ENCODE peak calls at places on chromosomes 11 and 22, in seven cellular contexts. One of them, this sample, is unnamed.
A peak's percentile ranks its signal among the peaks of the same experiment; 100 is the strongest.

GRCh38 chr11:130070829-130071205 is 1.1 kb downstream of the APLP2 start:
- DNase-seq in brain microvascular endothelial cell: no peak
- DNase-seq in body of pancreas: peak; percentile 25
- DNase-seq in OCI-LY7: peak; percentile 48
- DNase-seq in A549: peak; percentile 4
- DNase-seq in psoas muscle: no peak
- DNase-seq in thoracic aorta: no peak
- DNase-seq in this sample: no peak

GRCh38 chr11:58567889-58568512 is 7.7 kb downstream of the LPXN start:
- DNase-seq in brain microvascular endothelial cell: peak; percentile 66
- DNase-seq in body of pancreas: peak; percentile 55
- DNase-seq in OCI-LY7: peak; percentile 82
- DNase-seq in A549: peak; percentile 44
- DNase-seq in psoas muscle: peak; percentile 63
- DNase-seq in thoracic aorta: no peak
- DNase-seq in this sample: no peak

GRCh38 chr22:47797546-47797945 is 1035.1 kb downstream of the TBC1D22A start:
- DNase-seq in brain microvascular endothelial cell: no peak
- DNase-seq in body of pancreas: no peak
- DNase-seq in OCI-LY7: no peak
- DNase-seq in A549: no peak
- DNase-seq in psoas muscle: no peak
- DNase-seq in thoracic aorta: no peak
- DNase-seq in this sample: no peak

GRCh38 chr11:25119416-25119815 is 622.6 kb downstream of the LUZP2 start:
- DNase-seq in brain microvascular endothelial cell: no peak
- DNase-seq in body of pancreas: no peak
- DNase-seq in OCI-LY7: no peak
- DNase-seq in A549: no peak
- DNase-seq in psoas muscle: no peak
- DNase-seq in thoracic aorta: no peak
- DNase-seq in this sample: no peak

GRCh38 chr11:86497310-86497709 is 122.6 kb downstream of the CCDC81 start:
- DNase-seq in brain microvascular endothelial cell: peak; percentile 59
- DNase-seq in body of pancreas: no peak
- DNase-seq in OCI-LY7: no peak
- DNase-seq in A549: no peak
- DNase-seq in psoas muscle: no peak
- DNase-seq in thoracic aorta: no peak
- DNase-seq in this sample: no peak

GRCh38 chr11:73661035-73661628 is 14.8 kb downstream of the PLEKHB1 start:
- DNase-seq in brain microvascular endothelial cell: peak; percentile 82
- DNase-seq in body of pancreas: peak; percentile 86
- DNase-seq in OCI-LY7: peak; percentile 73
- DNase-seq in A549: peak; percentile 99
- DNase-seq in psoas muscle: peak; percentile 95
- DNase-seq in thoracic aorta: peak; percentile 49
- DNase-seq in this sample: peak; percentile 95

GRCh38 chr11:9747816-9748215 is 83.9 kb downstream of the SWAP70 start:
- DNase-seq in brain microvascular endothelial cell: no peak
- DNase-seq in body of pancreas: no peak
- DNase-seq in OCI-LY7: peak; percentile 41
- DNase-seq in A549: no peak
- DNase-seq in psoas muscle: no peak
- DNase-seq in thoracic aorta: no peak
- DNase-seq in this sample: no peak

GRCh38 chr11:68651208-68651984 is 32.9 kb upstream of the GAL start:
- DNase-seq in brain microvascular endothelial cell: peak; percentile 7
- DNase-seq in body of pancreas: no peak
- DNase-seq in OCI-LY7: no peak
- DNase-seq in A549: no peak
- DNase-seq in psoas muscle: peak; percentile 45
- DNase-seq in thoracic aorta: no peak
- DNase-seq in this sample: no peak

GRCh38 chr11:12800032-12800671 is 125.9 kb downstream of the TEAD1 start:
- DNase-seq in brain microvascular endothelial cell: peak; percentile 85
- DNase-seq in body of pancreas: peak; percentile 85
- DNase-seq in OCI-LY7: no peak
- DNase-seq in A549: peak; percentile 80
- DNase-seq in psoas muscle: no peak
- DNase-seq in thoracic aorta: no peak
- DNase-seq in this sample: no peak

GRCh38 chr11:84438565-84438964 is 1152.4 kb upstream of the CCDC90B start:
- DNase-seq in brain microvascular endothelial cell: no peak
- DNase-seq in body of pancreas: no peak
- DNase-seq in OCI-LY7: no peak
- DNase-seq in A549: no peak
- DNase-seq in psoas muscle: no peak
- DNase-seq in thoracic aorta: no peak
- DNase-seq in this sample: no peak

GRCh38 chr11:115775846-115776245 is 271.6 kb upstream of the CADM1 start:
- DNase-seq in brain microvascular endothelial cell: no peak
- DNase-seq in body of pancreas: no peak
- DNase-seq in OCI-LY7: no peak
- DNase-seq in A549: no peak
- DNase-seq in psoas muscle: no peak
- DNase-seq in thoracic aorta: no peak
- DNase-seq in this sample: no peak

GRCh38 chr11:44387825-44388224 is 77.9 kb upstream of the ALX4 start:
- DNase-seq in brain microvascular endothelial cell: no peak
- DNase-seq in body of pancreas: no peak
- DNase-seq in OCI-LY7: no peak
- DNase-seq in A549: no peak
- DNase-seq in psoas muscle: no peak
- DNase-seq in thoracic aorta: no peak
- DNase-seq in this sample: no peak

GRCh38 chr11:73234403-73235181 is 16.5 kb downstream of the P2RY2 start:
- DNase-seq in brain microvascular endothelial cell: no peak
- DNase-seq in body of pancreas: no peak
- DNase-seq in OCI-LY7: no peak
- DNase-seq in A549: no peak
- DNase-seq in psoas muscle: peak; percentile 70
- DNase-seq in thoracic aorta: no peak
- DNase-seq in this sample: no peak

GRCh38 chr22:44917372-44918165 is 92.2 kb downstream of the PHF21B start:
- DNase-seq in brain microvascular endothelial cell: no peak
- DNase-seq in body of pancreas: no peak
- DNase-seq in OCI-LY7: no peak
- DNase-seq in A549: no peak
- DNase-seq in psoas muscle: no peak
- DNase-seq in thoracic aorta: no peak
- DNase-seq in this sample: no peak

GRCh38 chr11:87666730-87667129 is 508.5 kb downstream of the RAB38 start:
- DNase-seq in brain microvascular endothelial cell: no peak
- DNase-seq in body of pancreas: no peak
- DNase-seq in OCI-LY7: no peak
- DNase-seq in A549: no peak
- DNase-seq in psoas muscle: no peak
- DNase-seq in thoracic aorta: no peak
- DNase-seq in this sample: no peak

GRCh38 chr11:128904303-128904871 is 13.2 kb downstream of the KCNJ5 start:
- DNase-seq in brain microvascular endothelial cell: no peak
- DNase-seq in body of pancreas: no peak
- DNase-seq in OCI-LY7: no peak
- DNase-seq in A549: no peak
- DNase-seq in psoas muscle: no peak
- DNase-seq in thoracic aorta: no peak
- DNase-seq in this sample: no peak

GRCh38 chr11:128904872-128905344 is 13.8 kb downstream of the KCNJ5 start:
- DNase-seq in brain microvascular endothelial cell: no peak
- DNase-seq in body of pancreas: peak; percentile 58
- DNase-seq in OCI-LY7: no peak
- DNase-seq in A549: peak; percentile 50
- DNase-seq in psoas muscle: peak; percentile 68
- DNase-seq in thoracic aorta: no peak
- DNase-seq in this sample: no peak

GRCh38 chr11:128905345-128906184 is 14.4 kb downstream of the KCNJ5 start:
- DNase-seq in brain microvascular endothelial cell: no peak
- DNase-seq in body of pancreas: peak; percentile 64
- DNase-seq in OCI-LY7: no peak
- DNase-seq in A549: peak; percentile 80
- DNase-seq in psoas muscle: no peak
- DNase-seq in thoracic aorta: no peak
- DNase-seq in this sample: no peak

GRCh38 chr11:128908391-128909246 is 17.5 kb downstream of the KCNJ5 start:
- DNase-seq in brain microvascular endothelial cell: peak; percentile 42
- DNase-seq in body of pancreas: peak; percentile 81
- DNase-seq in OCI-LY7: no peak
- DNase-seq in A549: peak; percentile 27
- DNase-seq in psoas muscle: peak; percentile 83
- DNase-seq in thoracic aorta: peak; percentile 61
- DNase-seq in this sample: no peak

GRCh38 chr11:128906185-128907065 is 15.3 kb downstream of the KCNJ5 start:
- DNase-seq in brain microvascular endothelial cell: no peak
- DNase-seq in body of pancreas: peak; percentile 50
- DNase-seq in OCI-LY7: no peak
- DNase-seq in A549: no peak
- DNase-seq in psoas muscle: no peak
- DNase-seq in thoracic aorta: no peak
- DNase-seq in this sample: no peak
- H3K27ac ChIP-seq in brain microvascular endothelial cell: no peak overlapping the region
- H3K27ac ChIP-seq in body of pancreas: peak overlapping the region; percentile 76
- H3K27ac ChIP-seq in OCI-LY7: no peak overlapping the region
- H3K27ac ChIP-seq in A549: no peak overlapping the region
- H3K27ac ChIP-seq in psoas muscle: no peak overlapping the region
- H3K27ac ChIP-seq in thoracic aorta: no peak overlapping the region
- H3K27ac ChIP-seq in this sample: no peak overlapping the region

GRCh38 chr11:65932558-65932919 is 12.7 kb upstream of the TSGA10IP start:
- DNase-seq in brain microvascular endothelial cell: peak; percentile 24
- DNase-seq in body of pancreas: no peak
- DNase-seq in OCI-LY7: peak; percentile 22
- DNase-seq in A549: peak; percentile 50
- DNase-seq in psoas muscle: no peak
- DNase-seq in thoracic aorta: no peak
- DNase-seq in this sample: no peak

GRCh38 chr11:65927904-65928397 is 8.7 kb downstream of the DRAP1 start:
- DNase-seq in brain microvascular endothelial cell: no peak
- DNase-seq in body of pancreas: peak; percentile 52
- DNase-seq in OCI-LY7: peak; percentile 46
- DNase-seq in A549: no peak
- DNase-seq in psoas muscle: no peak
- DNase-seq in thoracic aorta: no peak
- DNase-seq in this sample: no peak

GRCh38 chr11:65925397-65925796 is 6.2 kb downstream of the DRAP1 start:
- DNase-seq in brain microvascular endothelial cell: no peak
- DNase-seq in body of pancreas: no peak
- DNase-seq in OCI-LY7: no peak
- DNase-seq in A549: no peak
- DNase-seq in psoas muscle: no peak
- DNase-seq in thoracic aorta: no peak
- DNase-seq in this sample: no peak

GRCh38 chr11:65931773-65932557 is 12.7 kb downstream of the DRAP1 start:
- DNase-seq in brain microvascular endothelial cell: no peak
- DNase-seq in body of pancreas: no peak
- DNase-seq in OCI-LY7: no peak
- DNase-seq in A549: no peak
- DNase-seq in psoas muscle: no peak
- DNase-seq in thoracic aorta: no peak
- DNase-seq in this sample: no peak

GRCh38 chr11:65928667-65929066 is 9.4 kb downstream of the DRAP1 start:
- DNase-seq in brain microvascular endothelial cell: no peak
- DNase-seq in body of pancreas: no peak
- DNase-seq in OCI-LY7: peak; percentile 16
- DNase-seq in A549: no peak
- DNase-seq in psoas muscle: no peak
- DNase-seq in thoracic aorta: no peak
- DNase-seq in this sample: no peak
- H3K27ac ChIP-seq in brain microvascular endothelial cell: no peak overlapping the region
- H3K27ac ChIP-seq in body of pancreas: no peak overlapping the region
- H3K27ac ChIP-seq in OCI-LY7: no peak overlapping the region
- H3K27ac ChIP-seq in A549: no peak overlapping the region
- H3K27ac ChIP-seq in psoas muscle: no peak overlapping the region
- H3K27ac ChIP-seq in thoracic aorta: no peak overlapping the region
- H3K27ac ChIP-seq in this sample: no peak overlapping the region

DNA sequence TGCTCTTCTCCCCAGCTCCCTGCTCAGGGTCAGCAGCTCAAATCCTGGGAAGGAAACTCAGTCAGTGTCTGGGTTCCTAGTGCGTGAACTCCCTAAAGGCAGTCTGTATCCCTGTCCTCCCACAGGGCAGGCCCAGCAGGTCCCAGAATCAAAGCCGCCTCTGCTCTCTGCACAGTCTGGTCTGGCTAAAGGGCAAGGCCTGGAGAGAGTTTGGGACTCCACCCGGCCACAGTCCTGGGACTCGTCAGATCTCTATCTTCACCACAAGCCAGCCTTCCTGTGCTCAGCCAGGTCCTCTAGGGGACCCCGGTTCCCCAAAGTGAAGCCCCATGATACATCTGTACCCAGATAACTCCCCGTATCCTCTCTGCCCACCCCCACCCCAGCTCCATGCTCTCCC is 56.2 kb upstream of the CSNK2A3 start:
- DNase-seq in brain microvascular endothelial cell: no peak
- DNase-seq in body of pancreas: no peak
- DNase-seq in OCI-LY7: no peak
- DNase-seq in A549: no peak
- DNase-seq in psoas muscle: no peak
- DNase-seq in thoracic aorta: no peak
- DNase-seq in this sample: no peak
- H3K27ac ChIP-seq in brain microvascular endothelial cell: no peak overlapping the region
- H3K27ac ChIP-seq in body of pancreas: no peak overlapping the region
- H3K27ac ChIP-seq in OCI-LY7: no peak overlapping the region
- H3K27ac ChIP-seq in A549: no peak overlapping the region
- H3K27ac ChIP-seq in psoas muscle: no peak overlapping the region
- H3K27ac ChIP-seq in thoracic aorta: no peak overlapping the region
- H3K27ac ChIP-seq in this sample: no peak overlapping the region

GRCh38 chr22:23580586-23581251 is 629 bp upstream of the IGLL1 start:
- DNase-seq in brain microvascular endothelial cell: no peak
- DNase-seq in body of pancreas: no peak
- DNase-seq in OCI-LY7: no peak
- DNase-seq in A549: no peak
- DNase-seq in psoas muscle: no peak
- DNase-seq in thoracic aorta: no peak
- DNase-seq in this sample: no peak

GRCh38 chr22:23583153-23583552 is 3.1 kb upstream of the IGLL1 start:
- DNase-seq in brain microvascular endothelial cell: no peak
- DNase-seq in body of pancreas: no peak
- DNase-seq in OCI-LY7: no peak
- DNase-seq in A549: no peak
- DNase-seq in psoas muscle: no peak
- DNase-seq in thoracic aorta: no peak
- DNase-seq in this sample: no peak

GRCh38 chr22:23579280-23579679 is 810 bp downstream of the IGLL1 start:
- DNase-seq in brain microvascular endothelial cell: no peak
- DNase-seq in body of pancreas: no peak
- DNase-seq in OCI-LY7: no peak
- DNase-seq in A549: no peak
- DNase-seq in psoas muscle: no peak
- DNase-seq in thoracic aorta: no peak
- DNase-seq in this sample: no peak

GRCh38 chr22:23579870-23580585 is at the start of gene IGLL1:
- DNase-seq in brain microvascular endothelial cell: no peak
- DNase-seq in body of pancreas: no peak
- DNase-seq in OCI-LY7: no peak
- DNase-seq in A549: no peak
- DNase-seq in psoas muscle: no peak
- DNase-seq in thoracic aorta: no peak
- DNase-seq in this sample: no peak

DNA sequence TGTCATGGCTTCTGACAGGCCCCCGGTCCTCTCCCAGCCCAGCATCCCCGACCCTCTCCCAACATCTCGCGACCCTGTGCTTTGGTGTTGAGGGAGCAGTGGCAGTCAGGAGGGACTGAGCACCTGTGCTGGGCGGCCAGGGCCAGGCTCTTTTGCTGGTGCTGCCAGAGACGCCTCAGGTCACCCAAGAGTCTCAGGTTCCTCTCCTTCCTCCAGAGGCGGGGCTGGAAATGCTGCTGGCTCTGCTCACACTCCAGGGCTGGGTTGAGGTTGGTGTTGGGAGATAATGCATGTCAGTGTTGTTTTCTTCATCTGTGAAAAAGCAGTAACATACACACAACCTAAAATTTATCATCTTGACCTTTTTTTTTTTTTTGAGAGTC is 1.2 kb upstream of the IGLL1 start:
- DNase-seq in brain microvascular endothelial cell: no peak
- DNase-seq in body of pancreas: no peak
- DNase-seq in OCI-LY7: no peak
- DNase-seq in A549: no peak
- DNase-seq in psoas muscle: no peak
- DNase-seq in thoracic aorta: no peak
- DNase-seq in this sample: no peak
- H3K27ac ChIP-seq in brain microvascular endothelial cell: no peak overlapping the region
- H3K27ac ChIP-seq in body of pancreas: no peak overlapping the region
- H3K27ac ChIP-seq in OCI-LY7: no peak overlapping the region
- H3K27ac ChIP-seq in A549: no peak overlapping the region
- H3K27ac ChIP-seq in psoas muscle: no peak overlapping the region
- H3K27ac ChIP-seq in thoracic aorta: no peak overlapping the region
- H3K27ac ChIP-seq in this sample: no peak overlapping the region